ENCODE peak calls at places on chromosomes 11 and 22, in nine cellular contexts. J is cardiac muscle cell, R is kidney, B is A549, Y is right lobe of liver, C is right atrium auricular region, M is ascending aorta, D is endodermal cell, P is breast epithelium. Q is an unnamed sample. For H3K4me1, the result is how much of the 10 kb centered on the place peaks cover.

GRCh38 chr11:118065375-118065774 is 11.5 kb upstream of the TMPRSS4 start:
- DNase-seq in J (no peak), R (no peak), B (no peak), Y (no peak), C (no peak), M (peak), D (no peak), P (no peak), Q (no peak)

GRCh38 chr11:131413217-131413616 is 42.8 kb downstream of the NTM start:
- DNase-seq in J (no peak), R (no peak), B (no peak), Y (no peak), C (peak), M (no peak), D (no peak), P (no peak), Q (no peak)

GRCh38 chr11:28529540-28530410 is 421.6 kb downstream of the METTL15 start:
- DNase-seq in J (peak), R (no peak), B (peak), Y (no peak), C (no peak), M (no peak), D (no peak), P (no peak), Q (no peak)

GRCh38 chr11:66264893-66265292 is 3.5 kb upstream of the RAB1B start:
- DNase-seq in J (no peak), R (no peak), B (peak), Y (no peak), C (no peak), M (no peak), D (peak), P (no peak), Q (no peak)

GRCh38 chr11:92311616-92312449 is 87.2 kb downstream of the FAT3 start:
- DNase-seq in J (no peak), R (no peak), B (no peak), Y (no peak), C (no peak), M (no peak), D (peak), P (no peak), Q (no peak)

GRCh38 chr22:45863981-45864751 is 112.8 kb downstream of the WNT7B start:
- DNase-seq in J (peak), R (peak), B (peak), Y (peak), C (peak), M (peak), D (peak), P (peak), Q (peak)

GRCh38 chr11:46298699-46299424 is 21.4 kb downstream of the CREB3L1 start:
- DNase-seq in J (no peak), R (no peak), B (peak), Y (no peak), C (no peak), M (no peak), D (no peak), P (no peak), Q (no peak)

GRCh38 chr22:46367707-46368191 is 32.2 kb downstream of the TRMU start:
- DNase-seq in J (peak), R (peak), B (peak), Y (peak), C (no peak), M (no peak), D (peak), P (no peak), Q (peak)

GRCh38 chr11:8329336-8329735 is 65.7 kb upstream of the LMO1 start:
- DNase-seq in J (no peak), R (peak), B (no peak), Y (no peak), C (no peak), M (no peak), D (no peak), P (no peak), Q (no peak)

GRCh38 chr11:107316426-107316825 is 141.2 kb downstream of the CWF19L2 start:
- DNase-seq in J (no peak), R (no peak), B (no peak), Y (no peak), C (no peak), M (no peak), D (no peak), P (no peak), Q (no peak)

GRCh38 chr22:22753526-22754267 is 109.3 kb downstream of the GGTLC2 start:
- DNase-seq in J (no peak), R (peak), B (peak), Y (peak), C (no peak), M (no peak), D (peak), P (peak), Q (no peak)

DNA sequence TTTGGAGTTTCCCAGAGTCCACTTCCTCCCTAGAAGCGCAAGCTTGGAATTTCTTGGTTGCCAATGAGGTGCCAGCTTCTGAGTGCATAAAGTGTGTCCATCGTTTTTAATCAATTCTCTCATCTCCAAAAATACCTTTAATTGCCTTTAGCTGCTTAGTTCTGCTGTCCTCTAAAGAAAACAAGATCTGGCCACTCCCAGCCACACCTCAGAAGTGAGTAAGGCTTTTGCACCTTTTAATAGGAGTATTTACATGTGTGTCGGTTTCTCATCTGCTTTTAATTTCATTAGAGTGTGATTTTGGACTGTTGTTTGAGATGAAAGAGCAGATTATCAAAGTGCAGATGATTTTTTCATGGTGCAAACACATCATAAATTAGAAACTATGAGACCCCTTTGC is 20.1 kb downstream of the CD44 start:
- DNase-seq in J (no peak), R (no peak), B (no peak), Y (no peak), C (no peak), M (no peak), D (no peak), P (no peak), Q (no peak)
- H3K4me1 ChIP-seq in J (under half), R (under half), B (half or more), Y (under half), C (under half), M (half or more), D (under half), P (under half), Q (half or more)

DNA sequence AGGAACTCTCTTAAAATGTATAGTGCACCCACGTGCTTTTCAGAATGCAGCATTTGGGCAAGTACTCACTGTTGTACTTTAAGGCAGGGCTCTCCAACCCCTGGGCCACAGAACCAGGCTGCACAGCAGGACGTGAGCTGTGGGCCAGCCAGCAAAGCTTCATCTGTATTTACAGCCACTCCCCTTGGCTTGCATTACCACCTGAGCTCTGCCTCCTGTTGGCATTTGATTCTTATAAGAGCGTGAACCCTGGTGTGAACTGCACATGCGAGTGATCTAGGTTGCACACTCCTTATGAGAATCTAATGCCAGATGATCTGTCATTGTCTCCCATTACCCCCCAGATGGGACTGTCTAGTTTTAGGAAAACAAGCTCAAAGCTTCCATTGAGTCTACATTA is 3.0 kb downstream of the C11orf58 start:
- DNase-seq in J (no peak), R (no peak), B (peak), Y (no peak), C (no peak), M (no peak), D (no peak), P (no peak), Q (no peak)
- H3K4me3 ChIP-seq in J (no peak), R (no peak), B (no peak), Y (no peak), C (no peak), M (no peak), D (peak), P (peak), Q (no peak)

GRCh38 chr11:58567889-58568512 is 7.7 kb downstream of the LPXN start:
- DNase-seq in J (peak), R (no peak), B (peak), Y (peak), C (no peak), M (peak), D (peak), P (no peak), Q (no peak)
- TF ChIP-seq CTCF in J (peak), R (peak), B (peak), Y (peak), C (peak), M (peak), D (peak), P (peak), Q (peak)

DNA sequence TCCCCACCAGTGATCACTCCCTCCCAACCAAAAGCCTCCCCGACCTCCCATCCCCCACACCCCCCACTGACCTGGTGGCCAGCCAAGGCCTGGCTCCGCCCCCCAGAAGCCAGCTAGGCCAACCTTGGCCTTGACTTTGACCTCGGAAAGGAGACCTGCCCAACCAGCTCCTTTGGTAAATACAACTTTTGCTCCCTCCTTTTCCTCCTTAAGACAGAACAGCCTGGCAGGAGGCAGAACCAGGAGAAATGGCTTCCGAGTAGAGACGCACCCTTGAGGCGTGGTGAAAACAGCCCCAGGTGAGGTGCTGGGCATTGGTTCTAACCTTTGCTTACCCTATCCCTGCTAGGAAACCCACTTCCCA is 27.0 kb downstream of the PLEKHA7 start:
- DNase-seq in J (peak), R (peak), B (no peak), Y (no peak), C (no peak), M (no peak), D (peak), P (no peak), Q (no peak)
- H3K4me1 ChIP-seq in J (under half), R (half or more), B (under half), Y (under half), C (under half), M (under half), D (under half), P (under half), Q (under half)

DNA sequence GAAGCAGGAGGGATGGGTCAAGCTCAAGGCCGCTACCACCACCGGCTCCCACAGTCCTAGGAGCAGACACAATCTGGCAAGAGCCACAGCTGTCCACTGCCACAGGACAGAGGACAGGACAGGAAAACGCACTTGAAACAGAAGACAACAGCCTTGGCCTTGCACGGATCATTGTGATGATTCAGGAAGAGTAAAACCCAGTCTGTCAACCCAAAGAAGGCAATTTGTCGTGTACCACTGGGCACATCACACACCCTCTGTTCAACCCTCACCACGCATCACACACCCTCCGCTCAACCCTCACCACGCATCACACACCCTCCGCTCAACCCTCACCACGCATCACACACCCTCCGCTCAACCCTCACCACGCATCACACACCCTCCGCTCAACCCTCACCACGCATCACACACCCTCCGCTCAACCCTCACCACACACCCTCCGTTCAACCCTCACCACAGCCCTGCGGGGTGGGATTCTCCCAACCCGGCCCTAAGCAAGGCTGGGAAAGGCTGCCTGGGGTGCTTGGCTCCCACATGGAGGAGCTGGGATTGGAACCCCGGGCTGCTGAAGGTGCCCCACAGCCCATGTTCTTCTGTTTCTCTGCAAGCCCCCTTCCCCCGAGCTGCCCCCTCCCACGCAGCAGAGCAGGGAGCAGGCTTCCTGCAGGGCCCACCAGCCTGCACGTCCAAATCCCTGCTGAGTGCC is 11.3 kb upstream of the CDC42BPG start:
- DNase-seq in J (no peak), R (no peak), B (no peak), Y (no peak), C (no peak), M (no peak), D (no peak), P (no peak), Q (peak)
- H3K4me3 ChIP-seq in J (no peak), R (no peak), B (no peak), Y (no peak), C (no peak), M (no peak), D (no peak), P (no peak), Q (peak)

GRCh38 chr11:79676396-79676795 is 235.6 kb upstream of the TENM4 start:
- DNase-seq in J (no peak), R (no peak), B (no peak), Y (no peak), C (no peak), M (no peak), D (no peak), P (no peak), Q (no peak)

GRCh38 chr11:79672786-79673185 is 232.0 kb upstream of the TENM4 start:
- DNase-seq in J (no peak), R (no peak), B (no peak), Y (no peak), C (no peak), M (no peak), D (no peak), P (no peak), Q (no peak)

GRCh38 chr11:79678780-79679468 is 238.1 kb upstream of the TENM4 start:
- DNase-seq in J (no peak), R (no peak), B (no peak), Y (no peak), C (no peak), M (no peak), D (peak), P (no peak), Q (no peak)

GRCh38 chr11:79670846-79671245 is 230.0 kb upstream of the TENM4 start:
- DNase-seq in J (no peak), R (no peak), B (no peak), Y (no peak), C (no peak), M (no peak), D (no peak), P (no peak), Q (no peak)

DNA sequence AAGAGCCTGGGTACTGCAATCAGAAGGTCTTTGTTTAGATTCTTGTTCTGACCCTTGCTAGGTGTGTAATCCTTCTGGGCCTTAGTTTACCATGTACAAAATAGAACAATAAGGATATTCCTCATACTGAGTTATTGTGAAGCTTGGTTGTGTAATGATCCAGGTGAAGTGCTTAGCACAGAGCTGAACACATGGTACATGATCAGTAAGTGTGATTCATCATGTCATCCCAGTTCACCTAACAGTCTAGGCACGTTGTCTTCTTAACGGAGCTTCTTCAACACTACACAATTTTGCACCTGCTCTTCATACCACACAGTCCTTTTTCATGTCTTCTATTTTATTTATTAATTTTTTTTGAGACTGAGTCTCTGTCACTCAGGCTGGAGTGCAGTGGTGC is 234.3 kb upstream of the TENM4 start:
- DNase-seq in J (no peak), R (no peak), B (no peak), Y (no peak), C (no peak), M (no peak), D (no peak), P (no peak), Q (no peak)
- TF ChIP-seq CTCF in J (no peak), R (no peak), B (no peak), Y (no peak), C (no peak), M (no peak), D (no peak), P (no peak), Q (no peak)

DNA sequence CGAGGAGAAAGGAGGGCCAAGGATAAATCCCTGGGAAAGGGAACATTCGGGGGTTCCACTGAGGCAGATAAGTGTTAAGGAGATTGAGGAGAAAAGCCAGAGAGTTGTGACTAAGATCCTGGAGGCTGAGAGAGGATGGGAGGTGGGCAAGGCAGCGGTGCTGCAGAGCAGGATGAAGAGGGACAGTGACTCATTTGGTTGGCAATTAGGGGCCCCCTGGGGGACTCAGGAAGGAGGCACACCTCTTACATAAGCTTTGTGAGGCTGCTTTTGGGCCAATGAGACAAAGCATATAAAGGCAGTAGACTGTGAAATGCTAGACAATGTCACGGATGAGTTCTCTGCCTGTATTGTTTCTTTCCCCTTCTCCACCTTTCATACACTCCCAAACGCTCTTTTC is 246.7 kb upstream of the KIRREL3 start:
- DNase-seq in J (no peak), R (no peak), B (no peak), Y (no peak), C (no peak), M (no peak), D (peak), P (no peak), Q (no peak)
- H3K4me1 ChIP-seq in J (under half), R (under half), B (under half), Y (under half), C (under half), M (under half), D (under half), P (under half), Q (under half)

Q was measured in left lung.